ENCODE peak calls at places on chromosomes 11 and 22, in nine cellular contexts. W is HTR-8/SVneo, L is iris pigment epithelial cell, M is lower lobe of right lung, Y is HFFc6, Q is epithelial cell of proximal tubule, S is AG04450, A is left lung, V is esophagus squamous epithelium. D is an unnamed sample.

GRCh38 chr11:86737752-86738151 is 62.6 kb upstream of the PRSS23 start:
- DNase-seq in Q (no peak), S (no peak), W (no peak), V (no peak), A (no peak), M (no peak), L (peak), Y (no peak), D (no peak)

GRCh38 chr22:19800761-19801244 is 40.2 kb downstream of the TBX1 start:
- DNase-seq in M (peak), Y (peak), Q (no peak), W (peak), S (no peak), L (peak), V (no peak), A (peak), D (no peak)

GRCh38 chr11:109892321-109892794 is 200.8 kb upstream of the ZC3H12C start:
- DNase-seq in Q (no peak), V (no peak), S (no peak), Y (no peak), A (no peak), M (no peak), L (peak), W (no peak), D (no peak)

GRCh38 chr11:110966131-110966530 is 253.9 kb upstream of the ARHGAP20 start:
- DNase-seq in A (no peak), M (no peak), Q (no peak), S (no peak), Y (no peak), L (no peak), V (no peak), W (no peak), D (no peak)

GRCh38 chr11:86167499-86168161 is 76.9 kb upstream of the EED start:
- DNase-seq in W (no peak), A (no peak), M (no peak), Q (no peak), S (no peak), V (no peak), L (peak), Y (no peak), D (no peak)

GRCh38 chr11:93890441-93891051 is 40.1 kb upstream of the VSTM5 start:
- DNase-seq in A (no peak), Q (no peak), L (no peak), V (no peak), M (no peak), Y (no peak), W (no peak), S (no peak), D (no peak)

GRCh38 chr22:39494471-39495120 is 7.5 kb upstream of the MIEF1 start:
- DNase-seq in A (no peak), Y (no peak), W (no peak), M (peak), L (no peak), Q (no peak), S (no peak), V (no peak), D (no peak)

GRCh38 chr11:13831707-13832106 is 130.8 kb upstream of the SPON1 start:
- DNase-seq in L (peak), S (no peak), V (no peak), Q (no peak), Y (no peak), A (no peak), W (no peak), M (no peak), D (no peak)

GRCh38 chr11:120337133-120337895 is 1.1 kb downstream of the ARHGEF12 start:
- DNase-seq in S (no peak), Y (no peak), Q (no peak), L (peak), W (no peak), V (no peak), M (no peak), A (no peak), D (no peak)

GRCh38 chr11:121418625-121419114 is 33.4 kb upstream of the SORL1 start:
- DNase-seq in A (no peak), Q (no peak), L (no peak), V (no peak), W (no peak), S (no peak), Y (no peak), M (peak), D (no peak)

GRCh38 chr11:2924821-2925675 is 4.2 kb downstream of the PHLDA2 start:
- DNase-seq in L (no peak), S (no peak), A (peak), Q (no peak), W (no peak), Y (no peak), M (peak), V (no peak), D (no peak)

GRCh38 chr22:42906605-42907338 is 49.7 kb upstream of the ARFGAP3 start:
- DNase-seq in Q (no peak), W (no peak), L (no peak), M (no peak), S (no peak), V (no peak), A (no peak), Y (no peak), D (no peak)

GRCh38 chr11:34423300-34423699 is 15.4 kb upstream of the CAT start:
- DNase-seq in S (no peak), A (no peak), L (no peak), W (no peak), Y (no peak), M (no peak), Q (no peak), V (no peak), D (no peak)

GRCh38 chr11:13053255-13053917 is 44.3 kb downstream of the RASSF10 start:
- DNase-seq in A (no peak), Q (no peak), W (no peak), V (no peak), Y (peak), S (no peak), M (no peak), L (no peak), D (no peak)

GRCh38 chr11:125902927-125903752 is at the start of gene PUS3:
- DNase-seq in L (peak), A (peak), S (peak), W (peak), Q (peak), Y (peak), M (peak), V (peak), D (peak)

GRCh38 chr11:46865340-46865739 is 19.3 kb upstream of the CKAP5 start:
- DNase-seq in V (no peak), S (peak), L (peak), Y (peak), A (no peak), M (no peak), Q (no peak), W (no peak), D (no peak)

GRCh38 chr11:20601221-20601914 is 2.0 kb downstream of the SLC6A5 start:
- DNase-seq in V (no peak), Y (no peak), S (no peak), W (no peak), L (no peak), Q (no peak), M (no peak), A (peak), D (no peak)

GRCh38 chr11:121964591-121964990 is 151.4 kb downstream of the BLID start:
- DNase-seq in S (no peak), M (no peak), A (no peak), Q (no peak), W (peak), V (no peak), L (peak), Y (peak), D (no peak)

D was measured in kidney epithelial cell.